ENCODE peak calls at places on chromosomes 5 and 9, in nine cellular contexts. N is CD4-positive, alpha-beta T cell; U is aorta; H is tibial artery; R is neural progenitor cell; S is brain microvascular endothelial cell; W is effector memory CD4-positive, alpha-beta T cell; D is CD4-positive, CD25-positive, alpha-beta regulatory T cell; Y is stomach. A is an unnamed sample.

GRCh38 chr5:138601444-138601843 is 26.2 kb upstream of the HSPA9 start:
- DNase-seq in D (no peak), Y (peak), H (no peak), U (no peak), S (peak), N (no peak), W (no peak), R (no peak), A (peak)

GRCh38 chr5:56327810-56328209 is 94.7 kb upstream of the ANKRD55 start:
- DNase-seq in W (no peak), H (no peak), Y (no peak), D (no peak), N (no peak), R (no peak), U (no peak), S (no peak), A (no peak)

GRCh38 chr5:124080256-124080655 is 568.3 kb downstream of the CSNK1G3 start:
- DNase-seq in R (no peak), W (no peak), U (no peak), N (no peak), S (no peak), D (no peak), Y (no peak), H (no peak), A (no peak)

GRCh38 chr9:18437315-18438200 is 36.4 kb upstream of the ADAMTSL1 start:
- DNase-seq in Y (peak), S (peak), N (no peak), R (peak), D (no peak), U (peak), W (no peak), H (peak), A (no peak)

GRCh38 chr5:109413463-109413862 is 3.7 kb upstream of the PJA2 start:
- DNase-seq in R (peak), S (peak), D (no peak), H (no peak), U (no peak), Y (peak), N (no peak), W (no peak), A (no peak)

GRCh38 chr5:170634236-170634990 is 130.6 kb downstream of the KCNIP1 start:
- DNase-seq in D (no peak), S (no peak), U (no peak), H (no peak), W (no peak), R (no peak), Y (no peak), N (no peak), A (no peak)

GRCh38 chr9:63816742-63817621 is 1468.0 kb downstream of the FOXD4L5 start:
- DNase-seq in U (peak), H (peak), N (peak), R (peak), D (peak), W (peak), S (peak), Y (peak), A (peak)

GRCh38 chr5:158763217-158763616 is 336.5 kb downstream of the EBF1 start:
- DNase-seq in W (no peak), Y (no peak), N (no peak), U (no peak), D (no peak), H (no peak), S (no peak), R (no peak), A (no peak)

GRCh38 chr5:78283802-78284201 is 10.7 kb downstream of the AP3B1 start:
- DNase-seq in H (no peak), N (no peak), U (no peak), S (no peak), W (no peak), R (no peak), Y (no peak), D (no peak), A (no peak)

GRCh38 chr9:116267021-116267420 is 113.4 kb downstream of the PAPPA start:
- DNase-seq in H (no peak), U (no peak), W (no peak), S (no peak), R (no peak), D (no peak), N (no peak), Y (no peak), A (peak)

GRCh38 chr9:106376689-106377088 is 486.3 kb upstream of the ZNF462 start:
- DNase-seq in H (no peak), N (no peak), U (no peak), D (no peak), Y (no peak), R (no peak), W (no peak), S (no peak), A (no peak)

GRCh38 chr9:7578951-7579743 is 220.4 kb downstream of the DMAC1 start:
- DNase-seq in H (no peak), N (no peak), Y (no peak), R (peak), S (no peak), W (no peak), U (peak), D (no peak), A (no peak)

GRCh38 chr5:28927559-28928326 is 1889.4 kb upstream of the CDH9 start:
- DNase-seq in H (no peak), W (no peak), R (no peak), U (no peak), D (no peak), S (no peak), N (no peak), Y (no peak), A (no peak)

GRCh38 chr5:143443330-143443729 is 39.8 kb upstream of the NR3C1 start:
- DNase-seq in W (no peak), D (no peak), N (no peak), S (no peak), Y (no peak), R (no peak), U (no peak), H (no peak), A (no peak)

GRCh38 chr5:1507961-1508678 is 15.6 kb downstream of the LPCAT1 start:
- DNase-seq in W (no peak), N (no peak), U (peak), R (no peak), Y (no peak), S (no peak), D (no peak), H (peak), A (no peak)

GRCh38 chr9:93815677-93816076 is 139.5 kb downstream of the BARX1 start:
- DNase-seq in R (no peak), W (no peak), U (no peak), N (no peak), H (no peak), D (no peak), S (no peak), Y (no peak), A (no peak)

GRCh38 chr9:132699926-132700325 is 29.7 kb downstream of the GTF3C4 start:
- DNase-seq in W (no peak), D (no peak), R (no peak), H (no peak), N (no peak), U (no peak), Y (no peak), S (no peak), A (peak)

GRCh38 chr5:61450170-61450815 is 118.2 kb downstream of the ZSWIM6 start:
- DNase-seq in D (no peak), Y (no peak), R (no peak), N (no peak), S (peak), U (peak), W (no peak), H (no peak), A (peak)

GRCh38 chr9:117414220-117414905 is 494 bp downstream of the ASTN2 start:
- DNase-seq in S (peak), H (no peak), W (no peak), R (peak), Y (peak), U (peak), D (no peak), N (no peak), A (no peak)

GRCh38 chr9:33105939-33106338 is 29.5 kb upstream of the SMU1 start:
- DNase-seq in U (no peak), Y (no peak), W (no peak), N (no peak), R (no peak), S (no peak), D (no peak), H (no peak), A (no peak)

GRCh38 chr9:83957029-83957513 is 22.9 kb downstream of the HNRNPK start:
- DNase-seq in R (no peak), H (no peak), U (no peak), Y (no peak), S (no peak), N (no peak), D (no peak), W (no peak), A (no peak)

GRCh38 chr5:136070486-136071285 is 41.9 kb downstream of the TGFBI start:
- DNase-seq in H (no peak), W (no peak), N (no peak), U (no peak), D (no peak), R (no peak), Y (no peak), S (no peak), A (no peak)

GRCh38 chr9:98579700-98580099 is 129.0 kb downstream of the GABBR2 start:
- DNase-seq in R (no peak), Y (no peak), D (no peak), U (no peak), S (no peak), H (no peak), N (no peak), W (no peak), A (no peak)

GRCh38 chr9:109779711-109780452 is at the start of gene PALM2AKAP2:
- DNase-seq in R (peak), Y (no peak), U (peak), W (no peak), S (peak), N (no peak), D (no peak), H (peak), A (no peak)

GRCh38 chr5:60668715-60669304 is 31.2 kb downstream of the DEPDC1B start:
- DNase-seq in S (no peak), Y (no peak), U (no peak), R (peak), H (no peak), N (no peak), D (no peak), W (no peak), A (no peak)

GRCh38 chr9:75743855-75744254 is 146.6 kb upstream of the PCSK5 start:
- DNase-seq in D (no peak), U (no peak), R (no peak), Y (no peak), S (no peak), N (no peak), H (no peak), W (no peak), A (no peak)

GRCh38 chr5:35159370-35159742 is 70.9 kb downstream of the PRLR start:
- DNase-seq in Y (peak), D (no peak), S (peak), W (no peak), N (no peak), R (peak), U (no peak), H (peak), A (no peak)

GRCh38 chr9:16484744-16485143 is 385.7 kb downstream of the BNC2 start:
- DNase-seq in U (no peak), H (no peak), D (no peak), W (no peak), S (no peak), N (no peak), R (no peak), Y (no peak), A (no peak)

GRCh38 chr9:18256574-18256973 is 217.4 kb upstream of the ADAMTSL1 start:
- DNase-seq in N (no peak), R (no peak), S (peak), W (no peak), H (no peak), Y (no peak), U (no peak), D (no peak), A (no peak)

GRCh38 chr9:113910036-113910639 is 34.0 kb downstream of the ZNF618 start:
- DNase-seq in H (no peak), Y (peak), D (no peak), W (no peak), N (no peak), U (no peak), R (no peak), S (no peak), A (no peak)

DNA sequence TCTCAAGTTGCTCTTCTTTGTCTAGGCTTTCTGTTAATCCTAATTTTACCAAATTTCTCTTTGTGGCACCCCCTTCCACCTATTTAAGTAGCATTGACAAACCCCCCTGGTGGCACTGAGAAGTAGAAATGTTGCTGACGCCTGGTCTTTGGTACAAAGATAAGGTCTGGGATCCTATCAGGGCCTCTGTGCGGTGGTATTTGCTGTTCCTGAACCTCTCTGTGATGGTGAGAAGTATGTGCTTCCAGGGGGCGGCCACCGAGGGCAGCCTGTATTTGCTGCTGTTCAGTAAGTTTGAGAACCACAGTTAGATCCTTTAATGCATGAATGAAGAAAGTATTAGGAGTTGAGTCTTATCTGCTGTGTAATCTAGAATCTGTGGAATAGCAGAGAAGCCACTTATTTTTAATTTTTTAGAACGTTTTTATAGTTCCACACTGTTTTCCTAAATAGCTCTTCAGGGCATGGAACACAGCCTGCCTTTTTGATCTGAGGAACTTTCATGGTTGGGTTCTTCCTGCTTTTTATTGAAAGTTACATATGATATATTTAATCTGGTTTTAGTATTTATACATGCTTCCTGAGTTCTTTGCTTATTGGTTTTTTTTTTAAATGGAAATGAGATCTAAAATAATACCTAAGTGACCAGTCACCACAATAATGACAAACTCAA is 124.2 kb downstream of the TRIO start:
- DNase-seq in N (no peak), S (peak), U (no peak), R (no peak), D (no peak), W (no peak), Y (no peak), H (no peak), A (no peak)
- H3K27ac ChIP-seq in N (no peak), S (peak), U (no peak), R (no peak), D (no peak), W (no peak), Y (no peak), H (no peak), A (peak)

GRCh38 chr5:95734916-95735315 is 3.8 kb downstream of the RHOBTB3 start:
- DNase-seq in H (no peak), R (no peak), S (no peak), D (no peak), W (no peak), U (no peak), Y (no peak), N (no peak), A (peak)
- H3K27ac ChIP-seq in H (peak), R (no peak), S (no peak), D (no peak), W (no peak), U (no peak), Y (no peak), N (no peak), A (no peak)

GRCh38 chr5:39506216-39506615 is 81.4 kb upstream of the DAB2 start:
- DNase-seq in S (no peak), Y (no peak), H (no peak), U (no peak), N (no peak), D (no peak), W (no peak), R (no peak), A (no peak)

GRCh38 chr5:39502704-39503103 is 77.9 kb upstream of the DAB2 start:
- DNase-seq in H (no peak), S (no peak), N (no peak), D (no peak), U (no peak), Y (no peak), W (no peak), R (no peak), A (no peak)

GRCh38 chr5:39503148-39503547 is 78.4 kb upstream of the DAB2 start:
- DNase-seq in U (no peak), N (no peak), W (no peak), Y (peak), R (no peak), S (no peak), H (peak), D (no peak), A (no peak)

GRCh38 chr5:39501403-39501802 is 76.6 kb upstream of the DAB2 start:
- DNase-seq in U (peak), N (no peak), S (peak), R (no peak), Y (no peak), H (peak), W (no peak), D (no peak), A (no peak)

GRCh38 chr5:39505751-39506150 is 81.0 kb upstream of the DAB2 start:
- DNase-seq in R (no peak), D (no peak), H (no peak), W (no peak), Y (no peak), U (no peak), S (no peak), N (no peak), A (no peak)
- H3K27ac ChIP-seq in R (no peak), D (no peak), H (no peak), W (no peak), Y (no peak), U (no peak), S (no peak), N (no peak), A (no peak)

DNA sequence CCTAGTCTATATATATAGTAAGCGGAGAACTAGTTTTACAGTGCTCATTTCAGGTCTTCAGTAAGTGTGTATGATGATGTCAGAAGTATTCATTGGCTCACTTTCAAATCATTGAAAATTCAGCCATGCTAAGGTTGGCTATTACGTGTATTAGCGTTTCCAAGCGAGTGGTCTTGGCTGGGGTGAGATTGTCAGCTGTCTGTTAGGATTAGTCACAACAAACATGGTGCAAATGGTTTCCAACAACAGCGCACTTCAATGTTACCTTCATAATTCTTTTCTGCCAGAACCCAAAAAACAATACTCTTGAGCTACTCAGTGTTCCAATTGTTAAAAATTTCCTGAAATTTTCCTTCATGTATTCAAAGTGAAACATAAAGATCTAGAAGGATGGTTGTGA is 283.0 kb downstream of the AOPEP start:
- DNase-seq in N (no peak), Y (no peak), W (no peak), S (no peak), H (no peak), D (no peak), R (no peak), U (no peak), A (no peak)
- H3K27ac ChIP-seq in N (no peak), Y (no peak), W (no peak), S (no peak), H (peak), D (no peak), R (no peak), U (peak), A (no peak)

DNA sequence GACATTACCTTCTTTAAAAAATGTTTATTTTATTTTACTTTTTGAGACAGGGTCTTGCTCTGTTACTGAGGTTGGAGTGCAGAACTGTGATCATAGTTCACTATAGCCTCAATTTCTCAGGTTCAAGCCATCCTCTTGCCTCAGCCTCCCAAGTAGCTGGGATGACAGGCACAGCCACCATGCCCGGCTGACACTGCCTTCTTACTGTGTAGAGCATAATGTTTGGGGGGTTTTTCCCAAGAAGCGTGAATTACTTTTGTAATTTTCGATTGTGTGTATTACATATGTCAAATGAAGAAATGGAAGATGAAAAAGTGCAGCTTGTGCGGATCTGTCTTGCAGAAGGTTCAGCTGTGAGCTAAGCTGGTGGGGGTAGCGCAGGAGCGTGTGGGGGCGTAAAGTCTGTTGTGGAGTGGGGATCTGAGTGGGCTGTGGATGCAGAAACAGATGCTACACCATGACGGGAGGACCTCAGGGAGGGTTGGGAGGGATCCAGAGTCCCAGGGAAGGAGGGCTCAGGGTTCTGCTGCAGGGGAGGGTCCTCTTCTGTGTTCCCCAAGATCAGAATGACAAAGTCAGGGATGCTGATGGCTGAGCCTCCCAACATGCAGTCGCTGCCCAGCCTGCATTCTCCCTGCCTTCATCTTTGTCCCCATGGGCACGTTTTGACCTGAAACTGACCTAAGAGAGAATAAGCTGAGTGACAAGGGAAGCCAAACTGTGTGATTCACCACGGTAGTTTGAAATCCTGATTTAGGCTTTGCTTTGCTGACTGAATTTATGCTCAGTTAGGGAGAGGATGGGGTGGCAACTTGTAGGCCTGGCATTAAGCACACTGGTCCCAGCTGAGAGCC is 6.8 kb upstream of the ANKRD33B start:
- DNase-seq in S (no peak), Y (no peak), N (no peak), U (no peak), R (no peak), W (no peak), H (no peak), D (no peak), A (no peak)
- H3K27ac ChIP-seq in S (no peak), Y (no peak), N (no peak), U (no peak), R (no peak), W (no peak), H (no peak), D (no peak), A (no peak)

GRCh38 chr5:52983731-52984620 is 5.2 kb upstream of the ITGA2 start:
- DNase-seq in N (no peak), R (no peak), Y (no peak), H (no peak), W (no peak), D (no peak), U (no peak), S (no peak), A (no peak)
- H3K27ac ChIP-seq in N (no peak), R (no peak), Y (no peak), H (no peak), W (no peak), D (no peak), U (no peak), S (no peak), A (no peak)